ENCODE peak calls at places on chromosomes 11 and 22, in eight cellular contexts. B is esophagus squamous epithelium; D is mucosa of gallbladder; Z is AG09319; W is stimulated activated CD8-positive, alpha-beta memory T cell treated with anti-CD3 and anti-CD28 coated beads, Interleukin-4, amount 100 ng/mL, for 1 hour; K is MM.1S; O is right atrium auricular region; L is stimulated activated naive B cell treated with anti-CD40 and anti-IgM and Interleukin-4, amounts not matched to agents 10 μg/mL and 1 μg/mL and 100 μg/mL, for 72 hours. C is an unnamed sample.

GRCh38 chr11:12192796-12193514 is 82.6 kb downstream of the MICAL2 start:
- DNase-seq in Z (no peak), O (no peak), K (no peak), B (no peak), D (no peak), L (no peak), W (no peak), C (no peak)

GRCh38 chr11:75225794-75226193 is 14.8 kb upstream of the TPBGL start:
- DNase-seq in Z (no peak), W (no peak), B (no peak), D (no peak), L (no peak), K (no peak), O (no peak), C (no peak)

GRCh38 chr22:40709752-40710413 is 30.6 kb downstream of the MCHR1 start:
- DNase-seq in D (peak; percentile 45), Z (peak; percentile 18), O (peak; percentile 67), B (no peak), W (no peak), L (no peak), K (no peak), C (no peak)

GRCh38 chr22:29109853-29110252 is 37.0 kb downstream of the KREMEN1 start:
- DNase-seq in K (no peak), B (no peak), L (no peak), W (no peak), D (no peak), Z (no peak), O (no peak), C (no peak)

GRCh38 chr11:134634897-134635831 is 223.1 kb upstream of the B3GAT1 start:
- DNase-seq in K (no peak), O (no peak), Z (no peak), W (no peak), B (no peak), D (no peak), L (no peak), C (no peak)

GRCh38 chr11:76700177-76701100 is 29.9 kb upstream of the LRRC32 start:
- DNase-seq in D (no peak), L (no peak), Z (peak; percentile 68), K (no peak), W (no peak), O (no peak), B (no peak), C (no peak)

GRCh38 chr11:64095949-64096348 is 60.2 kb downstream of the FLRT1 start:
- DNase-seq in K (no peak), W (no peak), Z (no peak), O (no peak), L (no peak), D (no peak), B (no peak), C (no peak)

GRCh38 chr11:461626-462025 is 11.5 kb downstream of the PTDSS2 start:
- DNase-seq in Z (no peak), L (no peak), K (no peak), W (no peak), D (no peak), B (no peak), O (no peak), C (no peak)

GRCh38 chr11:128692750-128693578 is 908 bp upstream of the FLI1 start:
- DNase-seq in Z (no peak), D (no peak), K (peak; percentile 47), O (no peak), L (no peak), B (no peak), W (no peak), C (no peak)

GRCh38 chr11:88414981-88415391 is 77.5 kb upstream of the CTSC start:
- DNase-seq in B (no peak), Z (no peak), W (no peak), K (peak; percentile 42), L (no peak), D (no peak), O (no peak), C (no peak)

GRCh38 chr11:106990322-106990721 is 28.0 kb downstream of the GUCY1A2 start:
- DNase-seq in Z (no peak), W (no peak), O (no peak), D (no peak), L (no peak), B (no peak), K (no peak), C (no peak)

GRCh38 chr11:65485820-65486219 is 13.0 kb upstream of the MALAT1 start:
- DNase-seq in L (no peak), Z (no peak), D (no peak), K (no peak), W (no peak), B (no peak), O (no peak), C (no peak)

GRCh38 chr11:27089746-27090145 is 49.1 kb downstream of the BBOX1 start:
- DNase-seq in O (no peak), B (no peak), L (no peak), W (no peak), K (no peak), D (peak; percentile 18), Z (no peak), C (no peak)

GRCh38 chr11:117843666-117844484 is 19.3 kb upstream of the FXYD2 start:
- DNase-seq in D (peak; percentile 83), B (no peak), O (peak; percentile 83), Z (peak; percentile 19), W (peak; percentile 75), K (peak; percentile 66), L (peak; percentile 55), C (peak; percentile 68)

GRCh38 chr11:864118-864827 is 21.6 kb downstream of the TSPAN4 start:
- DNase-seq in K (no peak), O (no peak), D (no peak), B (no peak), W (no peak), L (no peak), Z (no peak), C (no peak)

GRCh38 chr11:122440783-122441701 is 214.5 kb upstream of the UBASH3B start:
- DNase-seq in D (peak; percentile 21), L (no peak), W (no peak), O (peak; percentile 68), K (no peak), Z (no peak), B (no peak), C (no peak)

GRCh38 chr11:78961938-78962701 is 387.5 kb upstream of the NARS2 start:
- DNase-seq in W (no peak), D (peak; percentile 32), K (no peak), O (no peak), B (no peak), Z (no peak), L (no peak), C (no peak)

GRCh38 chr22:38490915-38491314 is 15.2 kb downstream of the DDX17 start:
- DNase-seq in O (no peak), D (peak; percentile 77), Z (no peak), K (no peak), B (no peak), W (no peak), L (no peak), C (no peak)

GRCh38 chr11:116379185-116379828 is 393.5 kb downstream of the BUD13 start:
- DNase-seq in W (no peak), D (peak; percentile 24), L (no peak), K (peak; percentile 46), Z (no peak), B (no peak), O (no peak), C (no peak)

GRCh38 chr11:46886211-46886610 is 32.1 kb downstream of the LRP4 start:
- DNase-seq in O (no peak), K (no peak), D (no peak), W (no peak), B (no peak), Z (no peak), L (no peak), C (no peak)

GRCh38 chr22:44648821-44649566 is 53.0 kb upstream of the PRR5 start:
- DNase-seq in L (no peak), D (peak; percentile 54), O (no peak), B (no peak), Z (peak; percentile 98), W (no peak), K (no peak), C (no peak)

GRCh38 chr11:84522331-84522730 is 1104.8 kb downstream of the DLG2 start:
- DNase-seq in W (no peak), B (no peak), L (no peak), O (no peak), Z (no peak), D (no peak), K (no peak), C (no peak)

GRCh38 chr11:120343429-120343828 is 7.2 kb downstream of the ARHGEF12 start:
- DNase-seq in K (peak; percentile 91), L (peak; percentile 26), O (no peak), D (no peak), Z (no peak), W (no peak), B (no peak), C (no peak)

GRCh38 chr11:57567210-57567511 is 311 bp downstream of the UBE2L6 start:
- DNase-seq in L (peak; percentile 4), Z (no peak), O (no peak), W (no peak), B (no peak), D (no peak), K (peak; percentile 34), C (no peak)

GRCh38 chr22:46052801-46053562 is 76.0 kb upstream of the WNT7B start:
- DNase-seq in W (no peak), D (no peak), Z (no peak), L (peak; percentile 22), K (peak; percentile 81), O (no peak), B (no peak), C (no peak)

GRCh38 chr11:87739766-87740165 is 435.5 kb downstream of the RAB38 start:
- DNase-seq in L (no peak), W (no peak), B (no peak), O (no peak), K (no peak), D (no peak), Z (no peak), C (no peak)

GRCh38 chr22:47276219-47276843 is 513.9 kb downstream of the TBC1D22A start:
- DNase-seq in K (no peak), Z (no peak), O (no peak), B (no peak), D (no peak), W (no peak), L (no peak), C (no peak)

GRCh38 chr11:10358696-10359095 is 53.8 kb downstream of the ADM start:
- DNase-seq in W (no peak), B (no peak), O (no peak), Z (no peak), D (no peak), K (no peak), L (no peak), C (no peak)

GRCh38 chr11:44954051-44954906 is 3.6 kb upstream of the TP53I11 start:
- DNase-seq in B (no peak), Z (no peak), K (no peak), W (no peak), O (no peak), D (no peak), L (no peak), C (no peak)